ENCODE peak calls at places on chromosomes 4 and X, in eight cellular contexts. P, E, D, Z, W, Y, N and U are unnamed samples.
A peak's percentile ranks its signal among the peaks of the same experiment; 100 is the strongest.

GRCh38 chr4:121551271-121551670 is 145.5 kb downstream of the ANXA5 start:
- DNase-seq in Z (peak; percentile 55), W (no peak), D (peak; percentile 2), N (no peak), E (peak; percentile 27), P (no peak), Y (no peak), U (no peak)

GRCh38 chr4:52059372-52059771 is 8.3 kb downstream of the SPATA18 start:
- DNase-seq in Y (no peak), D (no peak), Z (peak; percentile 86), W (no peak), P (no peak), N (no peak), E (peak; percentile 82), U (no peak)

GRCh38 chr4:76012388-76012801 is 5.1 kb upstream of the CXCL9 start:
- DNase-seq in E (peak; percentile 29), P (no peak), Y (no peak), D (peak; percentile 13), Z (peak; percentile 17), W (peak; percentile 9), N (no peak), U (peak; percentile 28)

GRCh38 chr4:52852041-52852440 is 10.1 kb upstream of the RASL11B start:
- DNase-seq in W (no peak), D (no peak), E (peak; percentile 27), N (no peak), P (no peak), Y (no peak), Z (no peak), U (no peak)

GRCh38 chr4:1979477-1980196 is 29.1 kb downstream of the NELFA start:
- DNase-seq in D (no peak), P (no peak), Z (no peak), E (no peak), W (no peak), N (no peak), Y (no peak), U (no peak)

GRCh38 chr4:152691761-152692160 is 12.0 kb upstream of the TMEM154 start:
- DNase-seq in N (no peak), E (no peak), D (no peak), P (no peak), Z (no peak), W (no peak), Y (no peak), U (no peak)

GRCh38 chr4:39548425-39549067 is 21.3 kb upstream of the UGDH start:
- DNase-seq in Z (no peak), W (peak; percentile 9), D (peak; percentile 56), E (no peak), P (no peak), Y (no peak), N (no peak), U (no peak)

GRCh38 chr4:54992266-54992665 is 133.1 kb downstream of the KDR start:
- DNase-seq in W (no peak), N (no peak), E (no peak), Y (no peak), D (peak; percentile 13), Z (peak; percentile 33), P (no peak), U (no peak)

GRCh38 chr4:28209371-28209924 is 1348.8 kb downstream of the STIM2 start:
- DNase-seq in E (no peak), D (no peak), Z (no peak), P (no peak), Y (no peak), N (no peak), W (no peak), U (no peak)

GRCh38 chrX:124383367-124383766 is 37.0 kb downstream of the SH2D1A start:
- DNase-seq in Z (no peak), W (no peak), E (no peak), D (no peak), N (no peak), P (no peak), Y (no peak), U (no peak)

GRCh38 chr4:39731908-39732307 is 34.0 kb downstream of the UBE2K start:
- DNase-seq in E (no peak), N (no peak), Z (no peak), Y (no peak), D (no peak), P (no peak), W (no peak), U (no peak)

GRCh38 chr4:104743141-104743748 is 248.6 kb upstream of the CXXC4 start:
- DNase-seq in Z (no peak), N (no peak), E (no peak), D (no peak), P (no peak), Y (no peak), W (no peak), U (no peak)

GRCh38 chrX:153641575-153642312 is 5.3 kb upstream of the DUSP9 start:
- DNase-seq in D (no peak), P (no peak), E (no peak), Y (no peak), Z (no peak), W (no peak), N (no peak), U (no peak)

GRCh38 chr4:74039065-74039763 is 725 bp upstream of the CXCL3 start:
- DNase-seq in D (no peak), Y (no peak), N (no peak), E (peak; percentile 31), W (peak; percentile 8), P (no peak), Z (no peak), U (peak; percentile 17)

GRCh38 chr4:30720021-30720655 is at the start of gene PCDH7:
- DNase-seq in W (peak; percentile 54), N (no peak), E (peak; percentile 62), Z (peak; percentile 74), D (peak; percentile 58), P (no peak), Y (no peak), U (peak; percentile 25)

GRCh38 chrX:47226531-47227333 is 6.1 kb upstream of the USP11 start:
- DNase-seq in N (no peak), Z (no peak), P (no peak), W (no peak), D (no peak), E (no peak), Y (no peak), U (no peak)

GRCh38 chr4:173243321-173243720 is 74.7 kb downstream of the GALNT7 start:
- DNase-seq in N (no peak), Z (peak; percentile 88), D (peak; percentile 72), E (peak; percentile 91), P (no peak), Y (no peak), W (peak; percentile 25), U (peak; percentile 39)

GRCh38 chr4:10502717-10503116 is 45.5 kb upstream of the ZNF518B start:
- DNase-seq in Z (no peak), W (no peak), Y (no peak), D (no peak), E (no peak), P (no peak), N (no peak), U (no peak)

GRCh38 chr4:41613782-41614181 is 75.8 kb downstream of the LIMCH1 start:
- DNase-seq in P (no peak), Y (no peak), N (no peak), D (no peak), W (no peak), E (no peak), Z (no peak), U (no peak)

GRCh38 chr4:4485806-4486205 is 56.0 kb downstream of the STX18 start:
- DNase-seq in Z (no peak), N (no peak), D (no peak), W (no peak), Y (no peak), E (no peak), P (no peak), U (no peak)

GRCh38 chrX:129478516-129478915 is 44.8 kb downstream of the SMARCA1 start:
- DNase-seq in Y (no peak), E (peak; percentile 52), D (peak; percentile 40), Z (no peak), P (no peak), N (no peak), W (no peak), U (no peak)

GRCh38 chrX:148133099-148133725 is 152.1 kb downstream of the FMR1NB start:
- DNase-seq in Y (no peak), P (no peak), E (no peak), Z (peak; percentile 1), N (no peak), D (no peak), W (no peak), U (no peak)

GRCh38 chr4:74540193-74540592 is 95.3 kb downstream of the AREG start:
- DNase-seq in Y (no peak), W (no peak), E (peak; percentile 90), N (no peak), Z (peak; percentile 64), P (no peak), D (peak; percentile 46), U (no peak)

GRCh38 chr4:84841435-84841834 is 125.1 kb downstream of the WDFY3 start:
- DNase-seq in E (no peak), Y (no peak), W (no peak), D (no peak), P (no peak), Z (no peak), N (no peak), U (no peak)

GRCh38 chr4:114005569-114006442 is 26.4 kb upstream of the ARSJ start:
- DNase-seq in Z (peak; percentile 54), E (peak; percentile 86), W (no peak), P (no peak), N (no peak), D (peak; percentile 62), Y (no peak), U (peak; percentile 14)

GRCh38 chrX:68705986-68706385 is 58.5 kb downstream of the STARD8 start:
- DNase-seq in P (no peak), D (no peak), Z (no peak), W (no peak), Y (no peak), N (no peak), E (no peak), U (no peak)

GRCh38 chr4:152360045-152360410 is 175.9 kb downstream of the FBXW7 start:
- DNase-seq in N (no peak), Z (no peak), W (no peak), Y (no peak), E (peak; percentile 45), D (peak; percentile 21), P (no peak), U (no peak)

GRCh38 chr4:67261971-67262370 is 283.3 kb downstream of the CENPC start:
- DNase-seq in Y (no peak), W (no peak), Z (no peak), P (no peak), N (no peak), E (no peak), D (no peak), U (no peak)

GRCh38 chrX:19855700-19856381 is 31.6 kb downstream of the SH3KBP1 start:
- DNase-seq in N (no peak), D (peak; percentile 15), Y (no peak), Z (no peak), E (no peak), P (no peak), W (no peak), U (no peak)

GRCh38 chrX:133640161-133641015 is 225.1 kb upstream of the GPC4 start:
- DNase-seq in P (no peak), Z (no peak), D (no peak), W (no peak), E (no peak), N (no peak), Y (no peak), U (no peak)

GRCh38 chr4:23970193-23970850 is 80.5 kb upstream of the PPARGC1A start:
- DNase-seq in P (no peak), D (no peak), E (peak; percentile 62), N (no peak), Y (no peak), W (no peak), Z (no peak), U (no peak)

GRCh38 chrX:84248226-84248625 is 60.2 kb upstream of the RPS6KA6 start:
- DNase-seq in D (peak; percentile 71), Z (peak; percentile 17), Y (no peak), W (peak; percentile 16), P (no peak), N (no peak), E (peak; percentile 69), U (peak; percentile 18)

GRCh38 chr4:23881052-23881501 is 8.8 kb downstream of the PPARGC1A start:
- DNase-seq in Y (no peak), D (no peak), N (no peak), Z (peak; percentile 46), E (no peak), P (no peak), W (no peak), U (no peak)

GRCh38 chrX:44935640-44936039 is 62.7 kb downstream of the KDM6A start:
- DNase-seq in P (no peak), W (no peak), E (no peak), D (no peak), Z (peak; percentile 62), N (no peak), Y (no peak), U (no peak)